ENCODE peak calls at places on chromosomes 1 and 21, in five cellular contexts. R is uterus, X is heart right ventricle, V is GM06990, L is lung. C is an unnamed sample.

GRCh38 chr1:30641557-30642353 is 81.6 kb downstream of the MATN1 start:
- DNase-seq in V (no peak), X (no peak), R (no peak), L (no peak), C (no peak)

GRCh38 chr21:43992121-43992520 is 20.0 kb upstream of the TRAPPC10 start:
- DNase-seq in R (no peak), X (no peak), L (no peak), V (no peak), C (no peak)

GRCh38 chr21:29812947-29813346 is 126.8 kb downstream of the GRIK1 start:
- DNase-seq in V (no peak), X (no peak), L (no peak), R (no peak), C (no peak)

GRCh38 chr1:15100369-15101111 is 53.0 kb upstream of the TMEM51 start:
- DNase-seq in V (peak; percentile 46), R (peak; percentile 28), L (peak; percentile 50), X (peak; percentile 23), C (no peak)

GRCh38 chr1:91621907-91622306 is 121.3 kb downstream of the CDC7 start:
- DNase-seq in L (no peak), X (no peak), R (no peak), V (no peak), C (no peak)

GRCh38 chr1:85203573-85204169 is 2.9 kb upstream of the SYDE2 start:
- DNase-seq in V (no peak), R (no peak), L (no peak), X (no peak), C (no peak)

GRCh38 chr21:46318464-46318845 is 5.2 kb downstream of the C21orf58 start:
- DNase-seq in L (no peak), V (no peak), R (no peak), X (no peak), C (no peak)

GRCh38 chr1:22436948-22437347 is 14.7 kb upstream of the ZBTB40 start:
- DNase-seq in R (no peak), L (no peak), X (no peak), V (no peak), C (no peak)

GRCh38 chr1:223248787-223249175 is 105.7 kb upstream of the TLR5 start:
- DNase-seq in R (no peak), V (no peak), L (no peak), X (no peak), C (no peak)

GRCh38 chr1:111769517-111770146 is 13.9 kb downstream of the DDX20 start:
- DNase-seq in X (peak; percentile 24), L (no peak), R (peak; percentile 60), V (no peak), C (peak; percentile 9)

GRCh38 chr21:38486221-38486620 is 12.1 kb downstream of the ERG start:
- DNase-seq in L (no peak), V (no peak), X (no peak), R (no peak), C (peak; percentile 71)

GRCh38 chr1:7657287-7658126 is 113.6 kb upstream of the VAMP3 start:
- DNase-seq in L (no peak), V (no peak), X (no peak), R (no peak), C (no peak)

GRCh38 chr1:228378453-228379164 is 28.0 kb downstream of the TRIM11 start:
- DNase-seq in L (peak; percentile 82), V (peak; percentile 50), R (peak; percentile 66), X (peak; percentile 61), C (no peak)

GRCh38 chr1:230104395-230105244 is 37.6 kb downstream of the GALNT2 start:
- DNase-seq in X (peak; percentile 87), R (peak; percentile 89), V (peak; percentile 50), L (peak; percentile 98), C (peak; percentile 99)

GRCh38 chr1:234141006-234141405 is 232.2 kb upstream of the COA6 start:
- DNase-seq in L (no peak), X (no peak), V (no peak), R (no peak), C (no peak)

GRCh38 chr1:233745114-233745513 is 131.2 kb downstream of the KCNK1 start:
- DNase-seq in L (no peak), R (no peak), X (no peak), V (no peak), C (no peak)

GRCh38 chr1:153346067-153346723 is 2.4 kb downstream of the PGLYRP4 start:
- DNase-seq in X (no peak), R (no peak), L (no peak), V (no peak), C (no peak)

GRCh38 chr1:118143828-118144227 is 41.2 kb downstream of the SPAG17 start:
- DNase-seq in L (no peak), X (no peak), R (no peak), V (no peak), C (no peak)

GRCh38 chr1:98002288-98002687 is 81.5 kb upstream of the DPYD start:
- DNase-seq in R (no peak), V (no peak), X (no peak), L (no peak), C (no peak)

GRCh38 chr1:153960206-153960605 is 1.8 kb upstream of the CRTC2 start:
- DNase-seq in L (no peak), V (no peak), X (no peak), R (no peak), C (no peak)

GRCh38 chr1:226436855-226437491 is 29.1 kb upstream of the PARP1 start:
- DNase-seq in X (no peak), R (no peak), V (no peak), L (no peak), C (no peak)

GRCh38 chr1:81111818-81112217 is 688.9 kb upstream of the ADGRL2 start:
- DNase-seq in R (no peak), X (no peak), L (no peak), V (no peak), C (no peak)

GRCh38 chr1:174352883-174353608 is 94.7 kb upstream of the GPR52 start:
- DNase-seq in R (no peak), X (no peak), L (no peak), V (no peak), C (no peak)

GRCh38 chr1:173529106-173529505 is 52.0 kb downstream of the PRDX6 start:
- DNase-seq in V (no peak), X (no peak), L (no peak), R (no peak), C (no peak)

GRCh38 chr1:59556802-59557548 is 257.8 kb upstream of the HOOK1 start:
- DNase-seq in L (no peak), R (no peak), V (no peak), X (no peak), C (peak; percentile 55)

GRCh38 chr1:154329551-154330131 is 4.3 kb downstream of the ATP8B2 start:
- DNase-seq in X (no peak), R (no peak), V (no peak), L (no peak), C (no peak)

GRCh38 chr1:84370831-84371394 is 27.4 kb upstream of the DNASE2B start:
- DNase-seq in X (no peak), L (peak; percentile 38), V (no peak), R (no peak), C (peak; percentile 35)

GRCh38 chr1:5639323-5639722 is 352.9 kb downstream of the NPHP4 start:
- DNase-seq in L (no peak), X (no peak), R (no peak), V (no peak), C (no peak)

GRCh38 chr1:209505044-209505443 is 78.5 kb upstream of the CAMK1G start:
- DNase-seq in R (no peak), V (no peak), X (no peak), L (no peak), C (no peak)

GRCh38 chr1:63032171-63032570 is 248.2 kb downstream of the ATG4C start:
- DNase-seq in L (no peak), V (no peak), X (no peak), R (no peak), C (no peak)

GRCh38 chr1:173531069-173531693 is 54.0 kb downstream of the PRDX6 start:
- DNase-seq in L (no peak), V (no peak), X (no peak), R (no peak), C (no peak)

GRCh38 chr1:116510361-116510760 is 60.5 kb downstream of the CD58 start:
- DNase-seq in X (no peak), L (no peak), R (no peak), V (no peak), C (no peak)

GRCh38 chr1:19481826-19482398 is 3.4 kb downstream of the CAPZB start:
- DNase-seq in L (no peak), V (no peak), R (no peak), X (no peak), C (no peak)

GRCh38 chr1:53132176-53132575 is 10.3 kb downstream of the SLC1A7 start:
- DNase-seq in R (peak; percentile 14), L (no peak), V (no peak), X (no peak), C (no peak)

DNA sequence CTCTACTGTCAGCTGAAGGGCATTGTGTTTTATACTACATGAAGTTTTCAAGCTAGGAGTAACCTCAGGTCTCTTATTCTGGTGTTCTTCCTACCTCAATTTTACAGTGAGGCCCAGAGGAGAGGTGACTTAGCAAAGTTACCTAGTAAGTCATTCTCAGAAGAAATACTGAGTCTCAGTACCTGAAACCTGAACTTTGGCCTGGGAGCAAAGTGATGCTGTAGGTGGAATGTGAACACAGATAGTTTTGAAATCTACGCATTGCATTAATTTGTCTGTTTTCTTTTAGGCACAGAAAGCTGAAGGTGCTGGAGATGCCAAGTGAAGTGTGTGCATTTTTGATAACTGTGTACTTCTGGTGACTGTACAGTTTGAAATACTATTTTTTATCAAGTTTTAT is 2.6 kb downstream of the HMGN2 start:
- DNase-seq in V (no peak), X (no peak), R (no peak), L (no peak), C (no peak)
- H3K27me3 ChIP-seq in V (no peaks in the 10 kb centered on the region), X (no peaks in the 10 kb centered on the region), R (no peaks in the 10 kb centered on the region), L (no peaks in the 10 kb centered on the region), C (no peaks in the 10 kb centered on the region)

DNA sequence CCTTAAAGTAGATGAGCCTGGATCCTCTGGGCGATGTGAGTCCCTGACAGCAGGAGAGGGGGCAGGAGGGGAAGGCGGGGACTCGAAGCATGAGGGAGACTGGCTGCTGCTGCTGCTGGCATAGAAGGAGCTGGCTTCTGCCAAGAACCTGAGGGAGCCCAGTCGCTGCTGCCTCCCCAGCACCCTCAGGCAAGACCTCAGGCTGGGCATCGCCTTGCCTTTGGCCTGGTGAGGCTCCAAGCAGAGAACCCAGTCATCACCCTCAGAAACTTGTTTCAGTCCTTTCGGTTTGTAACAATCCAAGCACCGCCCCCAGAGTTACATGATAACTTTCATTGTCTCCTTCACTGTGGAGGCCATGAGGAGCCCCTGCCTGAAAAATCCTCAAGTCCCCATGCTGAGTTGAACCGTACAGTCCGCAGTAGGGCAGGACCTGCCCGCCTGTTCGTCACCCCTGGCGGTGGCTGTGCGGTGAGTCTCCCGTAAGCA is 38.8 kb downstream of the POFUT2 start:
- DNase-seq in X (no peak), L (no peak), V (no peak), R (no peak), C (no peak)
- TF ChIP-seq CTCF in X (no peak), L (no peak), V (no peak), R (no peak), C (no peak)

GRCh38 chr1:44616284-44616990 is 57.8 kb downstream of the TMEM53 start:
- DNase-seq in X (no peak), L (no peak), R (no peak), V (no peak), C (no peak)
- H3K4me3 ChIP-seq in X (peak overlapping the region; percentile 43), L (no peak overlapping the region), R (no peak overlapping the region), V (no peak overlapping the region), C (no peak overlapping the region)

DNA sequence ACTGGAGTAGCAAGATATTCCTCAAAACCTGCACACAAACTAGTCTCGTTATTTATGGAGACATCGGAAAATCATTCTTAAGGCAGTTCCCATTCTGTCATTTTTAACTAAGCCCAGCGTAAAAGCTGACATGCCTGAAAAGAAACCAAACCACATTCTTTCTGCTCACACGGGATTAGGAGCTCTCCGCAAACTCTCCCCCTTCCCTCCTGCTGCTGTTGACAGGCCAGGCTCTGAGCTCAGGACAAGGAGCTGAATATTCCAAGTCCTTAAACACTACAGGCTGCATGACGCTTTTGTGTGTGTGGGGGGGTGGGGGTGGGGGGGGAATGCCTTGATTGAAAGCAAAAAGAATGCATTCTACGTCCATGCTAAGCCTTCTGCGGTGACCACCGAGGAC is 5.2 kb downstream of the OLIG1 start:
- DNase-seq in L (no peak), R (no peak), X (no peak), V (no peak), C (no peak)
- H3K27me3 ChIP-seq in L (peaks cover 7% of the 10 kb centered on the region), R (peaks cover 22% of the 10 kb centered on the region), X (peaks cover 15% of the 10 kb centered on the region), V (peaks cover 1% of the 10 kb centered on the region), C (peaks cover 66% of the 10 kb centered on the region)

C was measured in kidney epithelial cell.